ENCODE peak calls at places on chromosomes 13 and 19, in ten cellular contexts. B is ACHN; T is T-helper 9 cell; F is activated naive CD8-positive, alpha-beta T cell treated with anti-CD3 and anti-CD28 coated beads for 36 hours; H is NCI-H1105 treated with DMSO at 0.1 percent for 48 hours; P is HEK293T; Q is stimulated activated CD8-positive, alpha-beta memory T cell treated with anti-CD3 and anti-CD28 coated beads, Interleukin-7, amount 100 ng/mL, for 1 hour; V is T-helper 1 cell; R is anterior cingulate cortex; A is GM04503. E is an unnamed sample.

GRCh38 chr19:5697022-5697889 is 7.2 kb downstream of the RPL36 start:
- DNase-seq in V (no peak), Q (no peak), R (no peak), P (no peak), A (no peak), B (no peak), T (no peak), H (no peak), F (no peak), E (no peak)

GRCh38 chr13:41645313-41645712 is 188.0 kb downstream of the RGCC start:
- DNase-seq in Q (no peak), H (no peak), F (no peak), A (peak), P (no peak), T (no peak), V (no peak), R (no peak), B (no peak), E (no peak)

GRCh38 chr19:39907213-39907612 is 27.2 kb downstream of the FCGBP start:
- DNase-seq in B (no peak), Q (no peak), F (no peak), A (no peak), P (no peak), T (no peak), V (no peak), R (no peak), H (no peak), E (no peak)

GRCh38 chr19:1122972-1123363 is 19.2 kb downstream of the GPX4 start:
- DNase-seq in P (peak), F (peak), H (no peak), T (no peak), A (no peak), V (no peak), R (no peak), B (peak), Q (no peak), E (peak)

GRCh38 chr19:35257113-35257461 is 8.3 kb downstream of the LSR start:
- DNase-seq in V (no peak), H (no peak), P (no peak), A (no peak), F (no peak), R (no peak), T (no peak), Q (no peak), B (no peak), E (no peak)

GRCh38 chr19:45527731-45528130 is 20.5 kb downstream of the VASP start:
- DNase-seq in Q (no peak), A (no peak), P (no peak), R (no peak), V (no peak), H (no peak), T (no peak), F (no peak), B (no peak), E (peak)

GRCh38 chr19:44807652-44808462 is 1.0 kb upstream of the BCAM start:
- DNase-seq in A (no peak), T (no peak), P (no peak), R (no peak), Q (no peak), B (peak), F (no peak), H (no peak), V (no peak), E (peak)

GRCh38 chr19:19337120-19337519 is 16.5 kb downstream of the MAU2 start:
- DNase-seq in F (no peak), R (no peak), V (no peak), B (no peak), P (no peak), H (no peak), T (no peak), Q (no peak), A (no peak), E (no peak)

E was measured in mesendoderm.